ENCODE peak calls at places on chromosome 7, in four cellular contexts. P is tibial nerve, N is A549, R is brain microvascular endothelial cell. L is an unnamed sample.

GRCh38 chr7:42946616-42946928 is 14.4 kb downstream of the MRPL32 start:
- DNase-seq in P (no peak), N (no peak), R (no peak), L (no peak)

GRCh38 chr7:3301831-3302618 is 973 bp downstream of the SDK1 start:
- DNase-seq in P (no peak), N (peak; percentile 35), R (no peak), L (peak; percentile 31)

GRCh38 chr7:122136639-122137253 is 7.3 kb downstream of the AASS start:
- DNase-seq in P (no peak), N (no peak), R (no peak), L (no peak)

GRCh38 chr7:85234746-85235145 is 47.9 kb upstream of the SEMA3D start:
- DNase-seq in P (no peak), N (no peak), R (no peak), L (no peak)

GRCh38 chr7:106190589-106191330 is 78.6 kb upstream of the SYPL1 start:
- DNase-seq in P (no peak), N (no peak), R (no peak), L (no peak)

GRCh38 chr7:115356139-115356746 is 434.3 kb downstream of the MDFIC start:
- DNase-seq in P (no peak), N (no peak), R (no peak), L (no peak)

GRCh38 chr7:25849361-25850184 is 302.4 kb upstream of the NFE2L3 start:
- DNase-seq in P (peak; percentile 22), N (peak; percentile 26), R (peak; percentile 98), L (no peak)

GRCh38 chr7:143490719-143491306 is 13.1 kb downstream of the TAS2R41 start:
- DNase-seq in P (no peak), N (no peak), R (no peak), L (no peak)

GRCh38 chr7:138665669-138666140 is 35.5 kb downstream of the SVOPL start:
- DNase-seq in P (no peak), N (no peak), R (no peak), L (no peak)

GRCh38 chr7:30413864-30414263 is 64.7 kb downstream of the NOD1 start:
- DNase-seq in P (no peak), N (no peak), R (no peak), L (no peak)

GRCh38 chr7:30411897-30412296 is 66.7 kb downstream of the NOD1 start:
- DNase-seq in P (no peak), N (no peak), R (no peak), L (no peak)

GRCh38 chr7:30411173-30411572 is 67.4 kb downstream of the NOD1 start:
- DNase-seq in P (no peak), N (no peak), R (no peak), L (no peak)

DNA sequence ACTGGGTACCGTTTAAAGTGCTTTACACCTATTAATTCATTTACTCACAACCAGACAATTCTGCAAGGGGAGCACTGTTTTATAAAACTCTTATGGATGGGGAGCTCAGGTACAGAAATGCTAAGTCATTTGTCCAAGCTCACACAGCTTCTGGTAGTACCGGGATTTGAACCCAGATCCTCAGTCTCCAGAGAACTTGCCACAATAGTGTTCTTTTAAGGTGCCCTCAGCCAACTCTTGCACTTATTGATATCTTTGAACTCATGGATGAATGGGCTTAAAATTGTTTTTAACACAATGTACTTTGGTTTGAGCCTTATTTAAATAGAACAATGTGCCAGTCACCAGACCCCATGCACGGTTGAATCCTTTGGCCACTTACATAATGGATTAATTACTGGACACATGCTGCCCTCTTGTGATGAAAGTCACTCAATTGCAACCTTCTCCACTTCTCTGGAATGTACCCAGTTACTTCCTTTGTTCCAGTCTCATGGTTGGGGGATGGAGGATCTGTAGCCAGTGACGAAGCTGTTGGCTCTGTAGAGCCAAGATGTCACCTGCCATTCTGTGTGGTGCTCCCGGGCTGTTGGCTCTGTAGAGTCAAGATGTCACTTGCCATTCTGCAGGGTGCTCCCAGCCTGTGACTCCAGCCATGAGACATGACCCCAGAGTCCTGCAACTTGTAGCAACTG is 65.6 kb downstream of the NOD1 start:
- DNase-seq in P (no peak), N (peak; percentile 66), R (peak; percentile 81), L (peak; percentile 68)
- TF ChIP-seq CTCF in P (peak; percentile 42), N (peak; percentile 75), R (peak; percentile 67), L (peak; percentile 71)

DNA sequence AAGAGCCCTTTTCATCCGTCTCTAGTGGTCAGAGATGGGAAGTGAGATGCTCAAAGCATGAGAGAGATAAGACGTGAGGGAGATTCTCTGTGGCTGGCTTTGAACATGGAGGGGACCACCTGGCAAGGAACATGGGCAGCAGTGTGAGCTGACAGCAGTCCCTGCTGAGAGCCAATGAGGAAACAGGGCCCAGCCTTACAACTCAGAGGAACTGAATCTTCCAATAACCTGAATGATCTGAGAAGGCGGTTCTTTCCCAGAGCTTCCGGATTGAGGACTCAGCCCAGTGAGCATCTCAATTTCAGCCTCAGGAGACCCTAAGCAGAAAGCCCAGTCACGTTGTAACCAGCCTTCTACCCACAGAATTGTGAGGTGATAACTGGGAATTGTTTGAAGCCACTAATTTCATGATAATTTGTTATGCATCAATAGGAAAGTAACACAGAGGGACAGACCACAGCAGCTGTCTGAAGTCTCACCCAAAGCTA is 33.9 kb upstream of the IKZF1 start:
- DNase-seq in P (no peak), N (no peak), R (no peak), L (no peak)
- H3K27ac ChIP-seq in P (no peak overlapping the region), N (no peak overlapping the region), R (no peak overlapping the region), L (no peak overlapping the region)

GRCh38 chr7:15007507-15007906 is 105.0 kb upstream of the DGKB start:
- DNase-seq in P (no peak), N (no peak), R (no peak), L (no peak)
- TF ChIP-seq CTCF in P (no peak), N (peak; percentile 16), R (peak; percentile 61), L (no peak)

GRCh38 chr7:116710764-116711452 is 38.9 kb downstream of the MET start:
- DNase-seq in P (no peak), N (no peak), R (no peak), L (no peak)
- H3K27ac ChIP-seq in P (no peak overlapping the region), N (peak overlapping the region; percentile 98), R (no peak overlapping the region), L (no peak overlapping the region)

DNA sequence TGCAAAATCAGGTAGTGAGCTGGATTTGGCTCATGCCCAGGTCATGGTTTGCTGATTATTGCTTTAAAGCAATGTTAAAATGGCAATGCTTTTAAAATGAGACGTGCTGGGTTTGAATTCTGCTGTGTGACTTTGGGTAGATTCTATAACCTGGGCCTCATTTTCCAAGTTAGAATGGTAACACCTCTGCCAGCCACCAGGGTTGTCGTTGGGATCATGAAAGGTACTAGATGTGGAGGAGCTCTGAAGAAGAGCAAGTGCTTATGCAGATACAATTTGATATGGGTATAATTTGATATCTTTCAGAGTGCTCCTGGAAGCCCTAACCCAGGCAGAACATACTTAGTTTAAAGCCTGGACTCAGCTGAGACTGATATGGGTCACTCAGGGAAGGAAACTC is 60.0 kb downstream of the EVX1 start:
- DNase-seq in P (no peak), N (no peak), R (no peak), L (no peak)
- TF ChIP-seq CTCF in P (no peak), N (no peak), R (no peak), L (no peak)

GRCh38 chr7:47698386-47698785 is 116.5 kb upstream of the TNS3 start:
- DNase-seq in P (no peak), N (no peak), R (no peak), L (no peak)

GRCh38 chr7:47707596-47707995 is 125.7 kb upstream of the TNS3 start:
- DNase-seq in P (no peak), N (no peak), R (no peak), L (no peak)

GRCh38 chr7:47697533-47697932 is 115.6 kb upstream of the TNS3 start:
- DNase-seq in P (no peak), N (no peak), R (no peak), L (no peak)

DNA sequence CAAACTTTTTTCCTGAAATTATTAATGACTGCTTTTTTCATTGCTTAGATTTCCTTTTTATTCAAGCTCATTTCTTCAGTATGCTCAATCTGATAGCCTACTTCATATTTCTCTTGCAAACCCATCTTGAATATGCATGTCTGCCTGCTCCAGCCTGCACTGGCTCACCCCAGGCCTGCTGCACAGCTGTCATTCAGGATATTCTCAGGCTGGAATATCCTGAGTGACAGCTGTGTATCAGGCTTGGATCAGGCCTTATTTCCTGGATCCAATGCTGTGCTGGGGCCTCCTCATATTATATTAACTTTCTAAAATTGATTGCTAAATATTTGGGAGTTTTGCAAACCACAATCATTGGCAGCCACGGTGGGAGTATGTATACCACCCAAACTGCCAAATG is 120.2 kb upstream of the TNS3 start:
- DNase-seq in P (no peak), N (no peak), R (no peak), L (no peak)
- H3K27ac ChIP-seq in P (no peak overlapping the region), N (no peak overlapping the region), R (no peak overlapping the region), L (no peak overlapping the region)

GRCh38 chr7:32073533-32073932 is 3.3 kb upstream of the PDE1C start:
- DNase-seq in P (no peak), N (no peak), R (no peak), L (no peak)
- TF ChIP-seq CTCF in P (no peak), N (no peak), R (no peak), L (no peak)

GRCh38 chr7:80766724-80767123 is 128.3 kb downstream of the CD36 start:
- DNase-seq in P (no peak), N (no peak), R (no peak), L (no peak)
- H3K27ac ChIP-seq in P (no peak overlapping the region), N (peak overlapping the region; percentile 3), R (no peak overlapping the region), L (no peak overlapping the region)

GRCh38 chr7:154431045-154431444 is 378.8 kb downstream of the DPP6 start:
- DNase-seq in P (no peak), N (no peak), R (no peak), L (no peak)
- TF ChIP-seq CTCF in P (no peak), N (no peak), R (no peak), L (no peak)